ENCODE peak calls at places on chromosomes 6 and 20, in nine cellular contexts. G is GM23338, B is right cardiac atrium, U is cardiac muscle cell, J is GM23248, P is IMR-90, H is right lobe of liver, R is heart right ventricle, W is body of pancreas. N is an unnamed sample. For H3K4me1, the result is how much of the 10 kb centered on the place peaks cover.

GRCh38 chr20:38680492-38681118 is 43.7 kb upstream of the SLC32A1 start:
- DNase-seq in G (peak), B (no peak), U (peak), J (peak), P (peak), H (no peak), R (peak), W (no peak), N (no peak)

GRCh38 chr6:167576050-167576741 is 250.5 kb upstream of the AFDN start:
- DNase-seq in G (no peak), B (no peak), U (no peak), J (no peak), P (no peak), H (no peak), R (no peak), W (no peak), N (no peak)

GRCh38 chr6:3363296-3364025 is 93.4 kb downstream of the SLC22A23 start:
- DNase-seq in G (no peak), B (no peak), U (no peak), J (no peak), P (no peak), H (peak), R (no peak), W (peak), N (no peak)

GRCh38 chr6:4167123-4167522 is 31.7 kb upstream of the ECI2 start:
- DNase-seq in G (no peak), B (no peak), U (no peak), J (no peak), P (no peak), H (no peak), R (no peak), W (no peak), N (no peak)

GRCh38 chr20:25032065-25032477 is 25.9 kb downstream of the ACSS1 start:
- DNase-seq in G (peak), B (no peak), U (no peak), J (no peak), P (no peak), H (no peak), R (no peak), W (no peak), N (peak)

GRCh38 chr20:49594143-49594928 is 26.4 kb upstream of the PTGIS start:
- DNase-seq in G (no peak), B (peak), U (peak), J (peak), P (peak), H (no peak), R (peak), W (peak), N (peak)

GRCh38 chr6:90938116-90938515 is 351.2 kb upstream of the MAP3K7 start:
- DNase-seq in G (no peak), B (no peak), U (no peak), J (peak), P (no peak), H (no peak), R (no peak), W (no peak), N (no peak)

GRCh38 chr20:59177266-59178250 is 13.9 kb downstream of the ZNF831 start:
- DNase-seq in G (no peak), B (no peak), U (no peak), J (no peak), P (no peak), H (no peak), R (no peak), W (no peak), N (no peak)

GRCh38 chr6:118791499-118791898 is 102.5 kb upstream of the ASF1A start:
- DNase-seq in G (no peak), B (no peak), U (no peak), J (no peak), P (no peak), H (no peak), R (no peak), W (no peak), N (no peak)

GRCh38 chr20:24045621-24046020 is 57.0 kb upstream of the GGTLC1 start:
- DNase-seq in G (no peak), B (no peak), U (no peak), J (no peak), P (no peak), H (no peak), R (no peak), W (no peak), N (no peak)

GRCh38 chr6:134819236-134819635 is 130.7 kb downstream of the ALDH8A1 start:
- DNase-seq in G (no peak), B (no peak), U (no peak), J (peak), P (no peak), H (no peak), R (no peak), W (no peak), N (no peak)

GRCh38 chr20:47748851-47749250 is 36.4 kb downstream of the SULF2 start:
- DNase-seq in G (no peak), B (no peak), U (no peak), J (no peak), P (no peak), H (no peak), R (no peak), W (no peak), N (no peak)

GRCh38 chr6:104954091-104954797 is 2.7 kb upstream of the LIN28B start:
- DNase-seq in G (peak), B (no peak), U (no peak), J (no peak), P (no peak), H (no peak), R (no peak), W (no peak), N (no peak)

GRCh38 chr20:5947276-5947675 is 3.1 kb downstream of the TRMT6 start:
- DNase-seq in G (no peak), B (no peak), U (no peak), J (peak), P (no peak), H (no peak), R (no peak), W (no peak), N (no peak)

GRCh38 chr6:149855040-149855654 is 9.0 kb downstream of the LRP11 start:
- DNase-seq in G (no peak), B (no peak), U (peak), J (peak), P (peak), H (no peak), R (no peak), W (no peak), N (no peak)

GRCh38 chr6:144033816-144034540 is 25.9 kb upstream of the PLAGL1 start:
- DNase-seq in G (no peak), B (no peak), U (peak), J (peak), P (peak), H (no peak), R (no peak), W (no peak), N (no peak)

GRCh38 chr20:17616480-17617211 is 46.8 kb downstream of the DSTN start:
- DNase-seq in G (no peak), B (no peak), U (no peak), J (no peak), P (no peak), H (peak), R (no peak), W (no peak), N (peak)

GRCh38 chr6:6362051-6362450 is 41.6 kb upstream of the F13A1 start:
- DNase-seq in G (no peak), B (no peak), U (no peak), J (no peak), P (no peak), H (no peak), R (no peak), W (no peak), N (no peak)

GRCh38 chr20:64277571-64278318 is 22.2 kb downstream of the PCMTD2 start:
- DNase-seq in G (no peak), B (no peak), U (no peak), J (no peak), P (no peak), H (no peak), R (no peak), W (no peak), N (no peak)

GRCh38 chr6:29652198-29652584 is 4.7 kb upstream of the MOG start:
- DNase-seq in G (no peak), B (no peak), U (no peak), J (no peak), P (no peak), H (no peak), R (no peak), W (no peak), N (no peak)

GRCh38 chr20:20435453-20435852 is 67.5 kb downstream of the INSM1 start:
- DNase-seq in G (peak), B (no peak), U (no peak), J (no peak), P (no peak), H (no peak), R (no peak), W (no peak), N (no peak)

GRCh38 chr20:47502271-47502730 is 614 bp downstream of the NCOA3 start:
- DNase-seq in G (peak), B (peak), U (peak), J (peak), P (peak), H (peak), R (peak), W (peak), N (no peak)

GRCh38 chr6:41286544-41287346 is at the start of gene TREM1:
- DNase-seq in G (peak), B (peak), U (peak), J (peak), P (peak), H (no peak), R (peak), W (peak), N (no peak)

GRCh38 chr20:35302421-35303335 is 10.5 kb upstream of the FAM83C start:
- DNase-seq in G (no peak), B (no peak), U (no peak), J (no peak), P (peak), H (no peak), R (no peak), W (no peak), N (no peak)

GRCh38 chr6:127514396-127515227 is 4.5 kb downstream of the MTCL3 start:
- DNase-seq in G (peak), B (peak), U (peak), J (peak), P (peak), H (no peak), R (peak), W (peak), N (peak)

GRCh38 chr6:73503027-73503772 is 17.6 kb downstream of the EEF1A1 start:
- DNase-seq in G (no peak), B (no peak), U (no peak), J (no peak), P (no peak), H (no peak), R (no peak), W (no peak), N (no peak)

GRCh38 chr6:73497915-73498314 is 22.9 kb downstream of the EEF1A1 start:
- DNase-seq in G (no peak), B (no peak), U (no peak), J (no peak), P (no peak), H (no peak), R (no peak), W (no peak), N (no peak)
- H3K4me3 ChIP-seq in G (no peak), B (no peak), U (no peak), J (no peak), P (no peak), H (no peak), R (no peak), W (no peak), N (no peak)

DNA sequence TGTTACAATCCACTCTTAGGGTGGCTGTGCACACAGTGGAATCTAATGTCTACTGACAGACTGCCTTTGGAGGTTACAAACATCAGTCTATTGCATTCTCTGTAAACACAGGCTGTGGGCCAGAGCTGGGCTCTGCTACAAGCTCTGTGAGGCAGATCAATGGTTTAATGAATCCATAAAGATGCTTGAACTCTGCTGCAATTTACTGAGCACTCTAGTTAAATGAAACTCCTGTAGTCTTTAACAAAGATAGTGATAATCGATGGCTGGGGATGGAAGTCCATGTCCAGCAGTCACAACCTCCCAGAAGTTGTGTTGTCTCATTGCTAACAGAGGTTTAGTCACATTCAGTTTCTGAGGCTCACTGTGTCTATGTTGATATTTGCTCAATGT is 50.5 kb downstream of the SOBP start:
- DNase-seq in G (no peak), B (no peak), U (no peak), J (no peak), P (peak), H (peak), R (no peak), W (no peak), N (no peak)
- H3K27ac ChIP-seq in G (no peak), B (no peak), U (peak), J (no peak), P (no peak), H (peak), R (no peak), W (no peak), N (no peak)

DNA sequence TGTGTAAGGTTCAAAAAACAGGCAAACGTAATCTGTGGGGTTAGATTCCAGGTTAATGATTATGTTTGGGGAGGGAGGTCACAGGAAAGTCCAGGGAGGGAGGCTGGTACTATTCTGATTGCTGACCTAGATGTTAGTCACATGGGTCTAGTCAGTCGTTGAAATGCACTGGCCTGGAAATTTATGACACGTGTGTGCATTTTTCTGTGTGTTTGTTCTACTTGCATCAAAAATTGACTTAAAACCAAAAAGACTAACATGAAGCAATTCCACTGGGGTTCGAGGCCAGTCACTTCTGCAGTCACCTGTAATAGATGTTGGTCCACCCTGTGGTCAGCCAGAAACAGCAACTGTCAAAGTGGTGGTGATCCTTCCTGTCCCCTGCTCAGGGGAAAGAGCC is 104.2 kb upstream of the MLN start:
- DNase-seq in G (no peak), B (no peak), U (no peak), J (no peak), P (no peak), H (peak), R (no peak), W (peak), N (no peak)
- H3K4me1 ChIP-seq in G (under half), B (under half), U (under half), J (under half), P (under half), H (half or more), R (under half), W (under half), N (under half)

GRCh38 chr6:135851442-135852271 is at the start of gene PDE7B:
- DNase-seq in G (peak), B (peak), U (peak), J (peak), P (peak), H (peak), R (peak), W (peak), N (peak)
- H3K4me3 ChIP-seq in G (no peak), B (peak), U (no peak), J (peak), P (peak), H (peak), R (peak), W (no peak), N (peak)

GRCh38 chr20:50838322-50838625 is 43.4 kb downstream of the BCAS4 start:
- DNase-seq in G (no peak), B (no peak), U (no peak), J (no peak), P (no peak), H (no peak), R (no peak), W (no peak), N (no peak)
- H3K27ac ChIP-seq in G (no peak), B (peak), U (no peak), J (peak), P (no peak), H (no peak), R (no peak), W (no peak), N (peak)

DNA sequence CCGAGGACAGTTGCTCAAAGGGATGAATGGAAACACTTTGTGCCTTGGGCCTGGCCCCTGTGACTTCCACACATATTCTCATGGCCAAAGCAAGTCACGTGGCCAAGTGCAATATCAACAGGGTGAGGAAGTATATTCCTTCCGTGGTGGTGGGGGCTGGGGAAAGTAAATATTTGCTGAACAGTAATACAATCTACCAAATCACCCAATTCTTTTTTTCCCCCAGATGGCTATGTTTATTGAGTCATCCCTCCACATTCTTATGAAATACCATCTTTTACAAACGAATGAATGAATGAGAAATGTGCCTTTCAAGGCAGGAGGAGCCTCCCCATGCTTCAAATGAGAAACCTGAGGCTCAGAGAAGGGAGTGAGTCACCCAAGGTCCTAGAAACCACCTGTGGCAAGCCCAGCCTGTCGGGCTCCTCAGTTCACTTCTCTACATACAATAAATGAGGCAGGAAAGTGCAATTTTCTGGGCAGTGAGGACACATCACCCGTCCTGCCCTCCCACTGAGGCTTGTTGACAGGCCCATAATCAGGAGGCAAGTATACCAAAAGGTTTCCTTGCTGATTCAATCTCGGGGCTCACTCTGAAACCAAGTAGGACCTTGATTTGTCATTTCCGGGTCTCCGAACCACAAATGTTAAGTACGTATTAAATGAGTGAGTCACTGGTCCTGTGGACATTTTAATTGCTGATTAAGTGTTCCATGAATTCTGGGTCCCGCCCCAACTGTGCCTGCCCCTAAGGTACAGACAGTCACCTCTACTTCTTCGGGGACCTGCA is 25.3 kb upstream of the TOP1 start:
- DNase-seq in G (peak), B (peak), U (peak), J (peak), P (peak), H (peak), R (peak), W (peak), N (peak)
- H3K4me1 ChIP-seq in G (under half), B (under half), U (under half), J (under half), P (under half), H (under half), R (under half), W (under half), N (under half)

GRCh38 chr6:142700676-142701185 is 244.2 kb downstream of the HIVEP2 start:
- DNase-seq in G (no peak), B (no peak), U (no peak), J (no peak), P (no peak), H (no peak), R (no peak), W (no peak), N (no peak)
- H3K4me3 ChIP-seq in G (no peak), B (no peak), U (no peak), J (no peak), P (no peak), H (no peak), R (no peak), W (no peak), N (no peak)

DNA sequence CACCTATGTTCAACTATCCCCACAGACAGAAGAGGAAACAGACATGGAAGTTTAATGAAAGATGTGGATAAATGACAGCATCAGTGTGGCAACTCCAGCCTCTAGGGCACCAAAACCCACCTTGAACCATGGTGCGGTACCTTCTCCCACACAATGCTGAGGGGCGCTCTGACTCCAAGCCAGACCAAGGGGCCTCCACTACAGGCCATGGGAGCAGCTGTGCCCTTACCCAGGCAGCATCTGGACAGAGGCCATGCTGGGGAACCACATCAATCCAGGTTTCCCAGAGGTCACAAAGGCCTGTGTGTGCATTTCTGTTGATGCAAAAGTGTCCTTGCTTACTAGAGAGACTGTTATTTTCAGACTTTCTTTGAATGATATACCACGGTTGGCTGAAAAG is 4.1 kb downstream of the PRR18 start:
- DNase-seq in G (peak), B (no peak), U (no peak), J (no peak), P (no peak), H (no peak), R (no peak), W (no peak), N (no peak)
- H3K27ac ChIP-seq in G (no peak), B (no peak), U (no peak), J (no peak), P (no peak), H (no peak), R (no peak), W (no peak), N (no peak)

GRCh38 chr6:98944168-98944567 is 3.6 kb downstream of the FBXL4 start:
- DNase-seq in G (no peak), B (no peak), U (no peak), J (no peak), P (no peak), H (no peak), R (no peak), W (no peak), N (no peak)
- H3K4me1 ChIP-seq in G (under half), B (under half), U (under half), J (under half), P (under half), H (under half), R (under half), W (under half), N (under half)

GRCh38 chr20:3797226-3797545 is 1.1 kb downstream of the CDC25B start:
- DNase-seq in G (no peak), B (peak), U (no peak), J (no peak), P (no peak), H (no peak), R (no peak), W (no peak), N (no peak)

GRCh38 chr20:3796477-3797225 is 541 bp downstream of the CDC25B start:
- DNase-seq in G (no peak), B (no peak), U (no peak), J (no peak), P (no peak), H (peak), R (no peak), W (no peak), N (peak)

GRCh38 chr20:3798908-3799248 is 2.8 kb downstream of the CDC25B start:
- DNase-seq in G (no peak), B (peak), U (no peak), J (no peak), P (no peak), H (no peak), R (no peak), W (no peak), N (peak)

GRCh38 chr20:3798405-3798768 is 2.3 kb downstream of the CDC25B start:
- DNase-seq in G (no peak), B (peak), U (no peak), J (no peak), P (no peak), H (peak), R (no peak), W (no peak), N (no peak)

GRCh38 chr20:3797592-3798404 is 1.7 kb downstream of the CDC25B start:
- DNase-seq in G (no peak), B (peak), U (no peak), J (no peak), P (peak), H (no peak), R (no peak), W (no peak), N (peak)
- H3K4me3 ChIP-seq in G (peak), B (no peak), U (peak), J (peak), P (peak), H (peak), R (no peak), W (no peak), N (no peak)